ENCODE peak calls at places on chromosomes 1 and 21, in six cellular contexts. One of them, this sample, is unnamed.
A peak's percentile ranks its signal among the peaks of the same experiment; 100 is the strongest.

GRCh38 chr1:46169811-46170454 is 5.0 kb upstream of the TSPAN1 start:
- DNase-seq in K562: no peak
- DNase-seq in GM12878: no peak
- DNase-seq in HepG2: no peak
- DNase-seq in H1: no peak
- DNase-seq in HCT116: no peak
- DNase-seq in this sample: no peak

GRCh38 chr1:104132386-104132973 is 382.8 kb downstream of the AMY1C start:
- DNase-seq in K562: peak; percentile 0
- DNase-seq in GM12878: no peak
- DNase-seq in HepG2: peak; percentile 28
- DNase-seq in H1: no peak
- DNase-seq in HCT116: no peak
- DNase-seq in this sample: peak; percentile 32

GRCh38 chr1:2314803-2315710 is 76.3 kb downstream of the MORN1 start:
- DNase-seq in K562: peak; percentile 62
- DNase-seq in GM12878: no peak
- DNase-seq in HepG2: peak; percentile 21
- DNase-seq in H1: no peak
- DNase-seq in HCT116: no peak
- DNase-seq in this sample: no peak

GRCh38 chr1:179814513-179814838 is 63.1 kb downstream of the TOR1AIP2 start:
- DNase-seq in K562: no peak
- DNase-seq in GM12878: no peak
- DNase-seq in HepG2: no peak
- DNase-seq in H1: no peak
- DNase-seq in HCT116: no peak
- DNase-seq in this sample: peak; percentile 25

GRCh38 chr21:35401476-35401875 is 352.4 kb upstream of the RUNX1 start:
- DNase-seq in K562: no peak
- DNase-seq in GM12878: no peak
- DNase-seq in HepG2: no peak
- DNase-seq in H1: no peak
- DNase-seq in HCT116: no peak
- DNase-seq in this sample: no peak

GRCh38 chr1:27522860-27523665 is 33.1 kb upstream of the WASF2 start:
- DNase-seq in K562: peak; percentile 86
- DNase-seq in GM12878: no peak
- DNase-seq in HepG2: peak; percentile 52
- DNase-seq in H1: no peak
- DNase-seq in HCT116: no peak
- DNase-seq in this sample: no peak

GRCh38 chr1:40636777-40637176 is 28.7 kb downstream of the RIMS3 start:
- DNase-seq in K562: no peak
- DNase-seq in GM12878: no peak
- DNase-seq in HepG2: no peak
- DNase-seq in H1: no peak
- DNase-seq in HCT116: no peak
- DNase-seq in this sample: no peak

GRCh38 chr1:165279831-165280351 is 76.6 kb downstream of the LMX1A start:
- DNase-seq in K562: no peak
- DNase-seq in GM12878: no peak
- DNase-seq in HepG2: no peak
- DNase-seq in H1: no peak
- DNase-seq in HCT116: no peak
- DNase-seq in this sample: no peak

GRCh38 chr1:30718091-30718635 is 5.2 kb downstream of the MATN1 start:
- DNase-seq in K562: peak; percentile 100
- DNase-seq in GM12878: peak; percentile 76
- DNase-seq in HepG2: peak; percentile 84
- DNase-seq in H1: peak; percentile 96
- DNase-seq in HCT116: peak; percentile 93
- DNase-seq in this sample: peak; percentile 100

GRCh38 chr1:183588827-183589226 is 1.4 kb downstream of the NCF2 start:
- DNase-seq in K562: no peak
- DNase-seq in GM12878: no peak
- DNase-seq in HepG2: no peak
- DNase-seq in H1: no peak
- DNase-seq in HCT116: no peak
- DNase-seq in this sample: no peak

GRCh38 chr21:35232545-35233176 is 183.6 kb upstream of the RUNX1 start:
- DNase-seq in K562: peak; percentile 79
- DNase-seq in GM12878: no peak
- DNase-seq in HepG2: peak; percentile 31
- DNase-seq in H1: no peak
- DNase-seq in HCT116: peak; percentile 88
- DNase-seq in this sample: peak; percentile 22

GRCh38 chr1:101293461-101294045 is 56.7 kb downstream of the S1PR1 start:
- DNase-seq in K562: no peak
- DNase-seq in GM12878: peak; percentile 95
- DNase-seq in HepG2: no peak
- DNase-seq in H1: no peak
- DNase-seq in HCT116: no peak
- DNase-seq in this sample: no peak

GRCh38 chr1:11334821-11335220 is 61.8 kb downstream of the UBIAD1 start:
- DNase-seq in K562: no peak
- DNase-seq in GM12878: no peak
- DNase-seq in HepG2: no peak
- DNase-seq in H1: no peak
- DNase-seq in HCT116: no peak
- DNase-seq in this sample: no peak

GRCh38 chr1:113042336-113043143 is 30.5 kb upstream of the LRIG2 start:
- DNase-seq in K562: peak; percentile 96
- DNase-seq in GM12878: no peak
- DNase-seq in HepG2: peak; percentile 68
- DNase-seq in H1: peak; percentile 96
- DNase-seq in HCT116: peak; percentile 36
- DNase-seq in this sample: peak; percentile 96

GRCh38 chr1:204363335-204364114 is 3.8 kb upstream of the PLEKHA6 start:
- DNase-seq in K562: peak; percentile 88
- DNase-seq in GM12878: peak; percentile 52
- DNase-seq in HepG2: peak; percentile 50
- DNase-seq in H1: no peak
- DNase-seq in HCT116: peak; percentile 54
- DNase-seq in this sample: peak; percentile 77

GRCh38 chr1:230641900-230642262 is 400 bp upstream of the COG2 start:
- DNase-seq in K562: no peak
- DNase-seq in GM12878: no peak
- DNase-seq in HepG2: no peak
- DNase-seq in H1: no peak
- DNase-seq in HCT116: no peak
- DNase-seq in this sample: peak; percentile 76

GRCh38 chr1:62318320-62318755 is 896 bp downstream of the KANK4 start:
- DNase-seq in K562: no peak
- DNase-seq in GM12878: no peak
- DNase-seq in HepG2: no peak
- DNase-seq in H1: no peak
- DNase-seq in HCT116: no peak
- DNase-seq in this sample: no peak

GRCh38 chr1:85314726-85315125 is 38.3 kb upstream of the BCL10 start:
- DNase-seq in K562: no peak
- DNase-seq in GM12878: no peak
- DNase-seq in HepG2: no peak
- DNase-seq in H1: no peak
- DNase-seq in HCT116: no peak
- DNase-seq in this sample: no peak

GRCh38 chr1:41174170-41174569 is 67.9 kb downstream of the SCMH1 start:
- DNase-seq in K562: no peak
- DNase-seq in GM12878: no peak
- DNase-seq in HepG2: no peak
- DNase-seq in H1: no peak
- DNase-seq in HCT116: no peak
- DNase-seq in this sample: no peak

GRCh38 chr21:36839735-36840134 is 126.7 kb downstream of the HLCS start:
- DNase-seq in K562: no peak
- DNase-seq in GM12878: no peak
- DNase-seq in HepG2: no peak
- DNase-seq in H1: no peak
- DNase-seq in HCT116: no peak
- DNase-seq in this sample: no peak

GRCh38 chr1:61851235-61851634 is 109.0 kb downstream of the PATJ start:
- DNase-seq in K562: no peak
- DNase-seq in GM12878: no peak
- DNase-seq in HepG2: no peak
- DNase-seq in H1: no peak
- DNase-seq in HCT116: no peak
- DNase-seq in this sample: no peak

GRCh38 chr1:244865028-244865371 is 657 bp upstream of the HNRNPU start:
- DNase-seq in K562: peak; percentile 75
- DNase-seq in GM12878: no peak
- DNase-seq in HepG2: peak; percentile 49
- DNase-seq in H1: no peak
- DNase-seq in HCT116: no peak
- DNase-seq in this sample: peak; percentile 55

GRCh38 chr1:2459757-2460156 is 16.3 kb upstream of the PLCH2 start:
- DNase-seq in K562: no peak
- DNase-seq in GM12878: no peak
- DNase-seq in HepG2: no peak
- DNase-seq in H1: no peak
- DNase-seq in HCT116: no peak
- DNase-seq in this sample: no peak

GRCh38 chr1:30063621-30064280 is 659.6 kb downstream of the MATN1 start:
- DNase-seq in K562: no peak
- DNase-seq in GM12878: no peak
- DNase-seq in HepG2: no peak
- DNase-seq in H1: no peak
- DNase-seq in HCT116: no peak
- DNase-seq in this sample: no peak

GRCh38 chr1:39497570-39497969 is 6.1 kb downstream of the BMP8A start:
- DNase-seq in K562: no peak
- DNase-seq in GM12878: no peak
- DNase-seq in HepG2: no peak
- DNase-seq in H1: no peak
- DNase-seq in HCT116: no peak
- DNase-seq in this sample: no peak

GRCh38 chr1:209104646-209105045 is 478.9 kb upstream of the CAMK1G start:
- DNase-seq in K562: no peak
- DNase-seq in GM12878: no peak
- DNase-seq in HepG2: no peak
- DNase-seq in H1: no peak
- DNase-seq in HCT116: no peak
- DNase-seq in this sample: no peak
- TF ChIP-seq ZNF274 in K562: no peak
- TF ChIP-seq ZNF274 in GM12878: no peak
- TF ChIP-seq ZNF274 in HepG2: no peak
- TF ChIP-seq ZNF274 in H1: no peak
- TF ChIP-seq ZNF274 in HCT116: no peak
- TF ChIP-seq ZNF274 in this sample: no peak

GRCh38 chr1:178538192-178538916 is 25.4 kb downstream of the TEX35 start:
- DNase-seq in K562: no peak
- DNase-seq in GM12878: no peak
- DNase-seq in HepG2: no peak
- DNase-seq in H1: no peak
- DNase-seq in HCT116: no peak
- DNase-seq in this sample: no peak

GRCh38 chr1:178540646-178541045 is 27.7 kb downstream of the TEX35 start:
- DNase-seq in K562: no peak
- DNase-seq in GM12878: no peak
- DNase-seq in HepG2: no peak
- DNase-seq in H1: no peak
- DNase-seq in HCT116: no peak
- DNase-seq in this sample: no peak

GRCh38 chr1:178537445-178538090 is 24.7 kb downstream of the TEX35 start:
- DNase-seq in K562: no peak
- DNase-seq in GM12878: no peak
- DNase-seq in HepG2: peak; percentile 15
- DNase-seq in H1: no peak
- DNase-seq in HCT116: peak; percentile 27
- DNase-seq in this sample: no peak

GRCh38 chr1:178540204-178540603 is 27.3 kb downstream of the TEX35 start:
- DNase-seq in K562: peak; percentile 43
- DNase-seq in GM12878: no peak
- DNase-seq in HepG2: no peak
- DNase-seq in H1: no peak
- DNase-seq in HCT116: no peak
- DNase-seq in this sample: no peak

GRCh38 chr1:178539291-178539690 is 26.4 kb downstream of the TEX35 start:
- DNase-seq in K562: no peak
- DNase-seq in GM12878: no peak
- DNase-seq in HepG2: no peak
- DNase-seq in H1: no peak
- DNase-seq in HCT116: no peak
- DNase-seq in this sample: no peak
- H3K4me3 ChIP-seq in K562: no peak overlapping the region
- H3K4me3 ChIP-seq in GM12878: no peak overlapping the region
- H3K4me3 ChIP-seq in HepG2: peak overlapping the region; percentile 53
- H3K4me3 ChIP-seq in H1: no peak overlapping the region
- H3K4me3 ChIP-seq in HCT116: no peak overlapping the region
- H3K4me3 ChIP-seq in this sample: no peak overlapping the region

GRCh38 chr1:115983584-115983983 is 7.3 kb downstream of the SLC22A15 start:
- DNase-seq in K562: no peak
- DNase-seq in GM12878: no peak
- DNase-seq in HepG2: no peak
- DNase-seq in H1: no peak
- DNase-seq in HCT116: no peak
- DNase-seq in this sample: no peak
- TF ChIP-seq ZNF274 in K562: no peak
- TF ChIP-seq ZNF274 in GM12878: no peak
- TF ChIP-seq ZNF274 in HepG2: no peak
- TF ChIP-seq ZNF274 in H1: no peak
- TF ChIP-seq ZNF274 in HCT116: no peak
- TF ChIP-seq ZNF274 in this sample: no peak

DNA sequence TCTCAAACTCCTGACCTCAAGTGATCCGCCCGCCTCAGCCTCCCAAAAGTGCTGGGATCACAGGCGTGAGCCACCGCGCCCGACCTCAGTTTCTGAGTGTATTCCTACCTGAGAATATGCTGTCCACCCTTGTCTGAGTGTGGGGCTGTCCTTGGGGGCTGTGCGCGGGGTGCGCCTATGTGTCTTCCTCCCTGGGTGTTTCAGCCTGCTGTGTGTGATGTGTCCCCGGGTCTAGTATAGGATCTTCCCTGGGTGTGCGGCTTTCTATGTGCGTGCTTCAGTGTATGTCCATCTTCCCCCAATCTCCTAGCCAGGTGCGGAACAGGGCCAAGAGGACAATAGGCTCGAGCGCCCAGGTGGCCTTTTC is 8.3 kb upstream of the ID3 start:
- DNase-seq in K562: no peak
- DNase-seq in GM12878: no peak
- DNase-seq in HepG2: no peak
- DNase-seq in H1: no peak
- DNase-seq in HCT116: no peak
- DNase-seq in this sample: no peak
- H3K4me3 ChIP-seq in K562: peak overlapping the region; percentile 52
- H3K4me3 ChIP-seq in GM12878: no peak overlapping the region
- H3K4me3 ChIP-seq in HepG2: no peak overlapping the region
- H3K4me3 ChIP-seq in H1: peak overlapping the region; percentile 67
- H3K4me3 ChIP-seq in HCT116: no peak overlapping the region
- H3K4me3 ChIP-seq in this sample: peak overlapping the region; percentile 34